ENCODE peak calls at places on chromosome 1, in four cellular contexts. R is ovary, I is pancreas, P is heart right ventricle. S is an unnamed sample. For H3K4me1 and H3K36me3, the result is how much of the 10 kb centered on the place peaks cover.

GRCh38 chr1:54564312-54565112 is 16.5 kb downstream of the ACOT11 start:
- DNase-seq in P (no peak), I (peak), R (no peak), S (no peak)

GRCh38 chr1:202349263-202349928 is 897 bp downstream of the PPP1R12B start:
- DNase-seq in I (no peak), R (no peak), P (no peak), S (no peak)

GRCh38 chr1:18955442-18956188 is 861 bp downstream of the IFFO2 start:
- DNase-seq in P (peak), R (peak), I (peak), S (no peak)

GRCh38 chr1:8516793-8517556 is 199.1 kb downstream of the SLC45A1 start:
- DNase-seq in R (no peak), I (no peak), P (no peak), S (no peak)

GRCh38 chr1:203211812-203212211 is 17.7 kb downstream of the CHIT1 start:
- DNase-seq in R (no peak), I (no peak), P (no peak), S (no peak)

GRCh38 chr1:6915999-6916565 is 130.8 kb downstream of the CAMTA1 start:
- DNase-seq in R (no peak), I (no peak), P (no peak), S (no peak)

GRCh38 chr1:212777166-212777565 is 14.4 kb downstream of the NSL1 start:
- DNase-seq in P (no peak), R (no peak), I (no peak), S (no peak)

GRCh38 chr1:185788386-185788785 is 54.2 kb downstream of the HMCN1 start:
- DNase-seq in I (no peak), P (no peak), R (no peak), S (peak)

GRCh38 chr1:228271701-228272251 is 63.9 kb downstream of the OBSCN start:
- DNase-seq in P (no peak), R (no peak), I (no peak), S (no peak)

GRCh38 chr1:83802023-83802422 is 196.9 kb downstream of the TTLL7 start:
- DNase-seq in P (no peak), I (no peak), R (no peak), S (no peak)

GRCh38 chr1:14835725-14836124 is 237.2 kb downstream of the KAZN start:
- DNase-seq in P (no peak), R (no peak), I (no peak), S (no peak)

DNA sequence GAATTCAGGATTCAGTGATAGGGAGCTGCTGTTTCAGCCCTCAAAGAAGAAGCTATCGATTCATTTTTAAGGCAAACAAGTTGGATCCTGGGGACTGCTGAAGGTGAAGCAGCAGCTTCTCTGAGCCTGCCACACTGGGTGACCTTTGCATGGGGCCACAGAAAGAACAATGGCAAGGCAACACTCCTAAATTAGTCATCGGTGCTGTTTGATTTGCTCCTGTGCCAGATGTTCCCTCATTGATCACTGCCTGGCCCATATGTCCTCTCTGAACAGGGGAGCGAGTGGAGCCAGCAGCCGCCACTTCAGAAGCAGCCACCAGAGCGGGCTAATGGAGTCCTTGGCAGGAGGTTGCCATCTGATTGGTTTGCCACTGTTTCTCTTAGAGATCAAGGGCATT is 391.5 kb downstream of the NTNG1 start:
- DNase-seq in I (no peak), R (no peak), P (no peak), S (no peak)
- H3K4me1 ChIP-seq in I (under half), R (under half), P (under half), S (under half)

GRCh38 chr1:23283660-23284602 is 60.2 kb downstream of the HNRNPR start:
- DNase-seq in R (no peak), P (no peak), I (no peak), S (no peak)
- H3K4me3 ChIP-seq in R (no peak), P (no peak), I (no peak), S (no peak)

DNA sequence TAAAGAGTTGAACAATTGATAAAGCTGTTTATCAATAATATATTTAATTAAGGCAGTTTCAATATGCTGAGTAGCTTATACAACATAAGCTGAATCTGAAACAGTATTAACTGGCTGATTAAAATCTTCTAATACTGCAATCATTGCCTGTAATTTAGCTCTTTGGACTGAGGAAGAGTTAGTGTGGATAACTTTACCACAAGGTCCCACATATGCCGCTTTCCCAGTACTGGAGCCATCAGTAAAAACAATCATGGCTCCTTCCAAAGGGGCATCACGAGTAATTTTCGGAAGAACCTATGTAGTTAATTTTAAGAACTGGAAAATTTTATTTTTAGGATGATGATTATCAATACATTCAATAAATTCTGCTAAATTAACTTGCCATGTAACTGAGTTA is 6.7 kb downstream of the DAP3 start:
- DNase-seq in P (no peak), R (no peak), I (no peak), S (no peak)
- H3K36me3 ChIP-seq in P (under half), R (under half), I (under half), S (under half)

DNA sequence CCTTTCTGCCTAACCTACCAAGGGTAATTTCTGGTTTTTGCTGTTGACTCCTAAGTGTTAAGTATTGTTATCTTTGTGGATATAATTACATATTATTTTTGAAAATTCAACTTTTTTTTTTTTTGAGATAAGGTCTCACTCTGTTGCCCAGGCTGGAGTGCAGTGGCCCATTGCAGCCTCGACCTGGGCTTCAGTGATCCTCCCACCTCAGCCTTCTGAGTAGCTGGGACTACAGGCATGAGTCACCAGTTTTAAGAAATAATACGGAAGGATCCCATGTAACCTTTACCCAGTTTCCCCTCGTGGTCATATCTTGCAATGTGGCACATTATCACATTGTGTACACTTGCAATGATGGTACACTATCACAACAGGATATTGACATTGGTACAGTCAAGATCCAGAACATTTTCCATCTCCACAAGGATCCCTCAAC is 3.1 kb downstream of the CHD1L start:
- DNase-seq in I (no peak), R (no peak), P (no peak), S (no peak)
- H3K4me1 ChIP-seq in I (under half), R (under half), P (under half), S (under half)

DNA sequence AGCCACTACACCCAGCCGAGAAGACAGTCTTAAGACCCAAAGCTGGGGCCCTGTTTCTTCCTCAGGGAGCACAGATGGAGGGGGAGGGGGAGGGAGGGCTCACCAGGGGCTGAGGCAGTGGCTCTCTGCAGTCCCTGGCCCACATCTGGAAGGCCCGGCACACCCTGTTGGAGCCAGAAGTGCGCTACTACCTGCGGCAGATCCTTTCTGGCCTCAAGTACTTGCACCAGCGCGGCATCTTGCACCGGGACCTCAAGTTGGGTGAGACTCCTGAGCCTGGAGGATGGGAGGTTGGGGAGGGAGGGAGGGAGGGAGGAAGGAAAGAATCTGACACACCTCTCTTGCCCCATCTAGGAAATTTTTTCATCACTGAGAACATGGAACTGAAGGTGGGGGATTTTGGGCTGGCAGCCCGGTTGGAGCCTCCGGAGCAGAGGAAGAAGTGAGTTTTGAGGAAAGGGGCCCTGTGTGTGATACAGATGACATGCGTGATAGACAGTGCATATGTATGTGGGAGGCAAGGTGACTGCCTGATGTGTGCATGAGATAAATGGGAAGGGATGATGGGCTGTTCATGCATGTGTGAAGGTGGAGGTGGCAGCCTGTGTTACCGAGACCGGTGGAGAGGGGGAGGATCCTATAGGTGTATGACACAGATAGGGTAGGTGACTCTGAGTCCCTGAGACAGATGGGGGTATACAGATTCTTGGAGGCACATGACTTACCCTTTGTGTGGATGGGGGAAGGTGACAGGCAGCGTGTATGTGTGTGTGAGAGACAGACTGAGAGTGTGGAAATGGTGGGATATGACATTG is 1.5 kb downstream of the PLK3 start:
- DNase-seq in P (no peak), R (peak), I (no peak), S (peak)
- H3K4me3 ChIP-seq in P (peak), R (peak), I (peak), S (peak)

S was measured in HAP-1.